ENCODE peak calls at places on chromosome 10, in five cellular contexts. M, Q, A, G and C are unnamed samples.

GRCh38 chr10:30529373-30529998 is 95.5 kb downstream of the MAP3K8 start:
- DNase-seq in A (peak; percentile 76), M (no peak), Q (peak; percentile 84), G (no peak), C (no peak)

GRCh38 chr10:6912929-6913328 is 332.9 kb upstream of the PRKCQ start:
- DNase-seq in M (no peak), G (no peak), Q (peak; percentile 6), A (no peak), C (no peak)

GRCh38 chr10:129622736-129623135 is 155.7 kb downstream of the MGMT start:
- DNase-seq in Q (no peak), M (peak; percentile 1), A (no peak), G (no peak), C (peak; percentile 65)

GRCh38 chr10:47081264-47081663 is 170.0 kb downstream of the PTPN20 start:
- DNase-seq in Q (peak; percentile 2), G (no peak), M (no peak), A (no peak), C (no peak)

GRCh38 chr10:47402681-47403301 is 18.7 kb upstream of the ZNF488 start:
- DNase-seq in G (peak; percentile 86), M (peak; percentile 90), A (no peak), Q (no peak), C (peak; percentile 69)

GRCh38 chr10:23994459-23995046 is 214.4 kb upstream of the KIAA1217 start:
- DNase-seq in G (peak; percentile 69), Q (no peak), M (peak; percentile 2), A (no peak), C (no peak)

GRCh38 chr10:24536653-24537052 is 187.0 kb downstream of the ARHGAP21 start:
- DNase-seq in Q (no peak), M (no peak), G (no peak), A (no peak), C (no peak)

GRCh38 chr10:73159038-73159648 is 8.7 kb downstream of the ECD start:
- DNase-seq in Q (peak; percentile 52), G (peak; percentile 97), A (peak; percentile 47), M (peak; percentile 42), C (no peak)

GRCh38 chr10:107653832-107654287 is 489.4 kb upstream of the SORCS1 start:
- DNase-seq in Q (no peak), M (peak; percentile 51), G (peak; percentile 47), A (no peak), C (peak; percentile 86)

GRCh38 chr10:76071638-76072317 is 640.4 kb downstream of the LRMDA start:
- DNase-seq in Q (no peak), M (no peak), A (no peak), G (peak; percentile 49), C (no peak)

GRCh38 chr10:74821501-74821900 is 4.9 kb upstream of the KAT6B start:
- DNase-seq in Q (no peak), M (no peak), G (peak; percentile 95), A (no peak), C (no peak)

GRCh38 chr10:6202098-6202683 is 541 bp upstream of the PFKFB3 start:
- DNase-seq in Q (no peak), M (no peak), G (no peak), A (no peak), C (no peak)

GRCh38 chr10:72800000-72800740 is 93.4 kb upstream of the OIT3 start:
- DNase-seq in A (no peak), M (no peak), Q (no peak), G (peak; percentile 54), C (no peak)

GRCh38 chr10:3806603-3807002 is 21.6 kb upstream of the KLF6 start:
- DNase-seq in M (peak; percentile 92), G (peak; percentile 83), Q (no peak), A (peak; percentile 28), C (no peak)

GRCh38 chr10:14926722-14927416 is 27.0 kb downstream of the DCLRE1C start:
- DNase-seq in G (no peak), M (no peak), A (no peak), Q (no peak), C (no peak)